ENCODE peak calls at places on chromosomes 2 and 18, in four cellular contexts. One of them, this sample, is unnamed.

GRCh38 chr2:73112026-73112912 is 479 bp downstream of the RAB11FIP5 start:
- DNase-seq in omental fat pad: no peak
- DNase-seq in mammary epithelial cell: peak
- DNase-seq in HFF-Myc: no peak
- DNase-seq in this sample: no peak

GRCh38 chr2:158845869-158846268 is 50.8 kb downstream of the DAPL1 start:
- DNase-seq in omental fat pad: no peak
- DNase-seq in mammary epithelial cell: peak
- DNase-seq in HFF-Myc: no peak
- DNase-seq in this sample: no peak

GRCh38 chr2:86193901-86194567 is 1.2 kb downstream of the IMMT start:
- DNase-seq in omental fat pad: no peak
- DNase-seq in mammary epithelial cell: no peak
- DNase-seq in HFF-Myc: no peak
- DNase-seq in this sample: no peak

GRCh38 chr2:235937092-235937491 is 231.1 kb downstream of the GBX2 start:
- DNase-seq in omental fat pad: no peak
- DNase-seq in mammary epithelial cell: no peak
- DNase-seq in HFF-Myc: no peak
- DNase-seq in this sample: no peak

GRCh38 chr2:112626604-112627059 is 19.1 kb upstream of the SLC20A1 start:
- DNase-seq in omental fat pad: peak
- DNase-seq in mammary epithelial cell: no peak
- DNase-seq in HFF-Myc: no peak
- DNase-seq in this sample: no peak

GRCh38 chr2:165958313-165958712 is 4.7 kb upstream of the TTC21B start:
- DNase-seq in omental fat pad: no peak
- DNase-seq in mammary epithelial cell: no peak
- DNase-seq in HFF-Myc: no peak
- DNase-seq in this sample: no peak

GRCh38 chr2:38948387-38948882 is 58.8 kb downstream of the ARHGEF33 start:
- DNase-seq in omental fat pad: no peak
- DNase-seq in mammary epithelial cell: no peak
- DNase-seq in HFF-Myc: no peak
- DNase-seq in this sample: no peak

GRCh38 chr2:238100049-238100820 is at the start of gene ESPNL:
- DNase-seq in omental fat pad: no peak
- DNase-seq in mammary epithelial cell: no peak
- DNase-seq in HFF-Myc: no peak
- DNase-seq in this sample: no peak

GRCh38 chr2:64331430-64331700 is 122.6 kb upstream of the LGALSL start:
- DNase-seq in omental fat pad: no peak
- DNase-seq in mammary epithelial cell: no peak
- DNase-seq in HFF-Myc: no peak
- DNase-seq in this sample: no peak

GRCh38 chr2:241803387-241804325 is 5.3 kb upstream of the NEU4 start:
- DNase-seq in omental fat pad: no peak
- DNase-seq in mammary epithelial cell: peak
- DNase-seq in HFF-Myc: no peak
- DNase-seq in this sample: no peak

GRCh38 chr2:233440314-233440713 is 86.0 kb downstream of the DGKD start:
- DNase-seq in omental fat pad: no peak
- DNase-seq in mammary epithelial cell: no peak
- DNase-seq in HFF-Myc: no peak
- DNase-seq in this sample: no peak

GRCh38 chr2:47437287-47437686 is 34.3 kb downstream of the MSH2 start:
- DNase-seq in omental fat pad: no peak
- DNase-seq in mammary epithelial cell: no peak
- DNase-seq in HFF-Myc: peak
- DNase-seq in this sample: no peak

GRCh38 chr2:188414869-188415753 is 123.4 kb downstream of the GULP1 start:
- DNase-seq in omental fat pad: no peak
- DNase-seq in mammary epithelial cell: no peak
- DNase-seq in HFF-Myc: no peak
- DNase-seq in this sample: no peak

GRCh38 chr2:109143214-109144187 is 14.5 kb downstream of the SH3RF3 start:
- DNase-seq in omental fat pad: no peak
- DNase-seq in mammary epithelial cell: no peak
- DNase-seq in HFF-Myc: no peak
- DNase-seq in this sample: no peak

GRCh38 chr2:18219676-18220075 is 340.8 kb downstream of the RDH14 start:
- DNase-seq in omental fat pad: no peak
- DNase-seq in mammary epithelial cell: no peak
- DNase-seq in HFF-Myc: no peak
- DNase-seq in this sample: no peak
- TF ChIP-seq CTCF in omental fat pad: no peak
- TF ChIP-seq CTCF in mammary epithelial cell: peak
- TF ChIP-seq CTCF in HFF-Myc: peak
- TF ChIP-seq CTCF in this sample: peak

GRCh38 chr2:240604291-240604938 is 17.9 kb downstream of the CAPN10 start:
- DNase-seq in omental fat pad: no peak
- DNase-seq in mammary epithelial cell: no peak
- DNase-seq in HFF-Myc: no peak
- DNase-seq in this sample: no peak
- TF ChIP-seq CTCF in omental fat pad: no peak
- TF ChIP-seq CTCF in mammary epithelial cell: no peak
- TF ChIP-seq CTCF in HFF-Myc: peak
- TF ChIP-seq CTCF in this sample: peak

DNA sequence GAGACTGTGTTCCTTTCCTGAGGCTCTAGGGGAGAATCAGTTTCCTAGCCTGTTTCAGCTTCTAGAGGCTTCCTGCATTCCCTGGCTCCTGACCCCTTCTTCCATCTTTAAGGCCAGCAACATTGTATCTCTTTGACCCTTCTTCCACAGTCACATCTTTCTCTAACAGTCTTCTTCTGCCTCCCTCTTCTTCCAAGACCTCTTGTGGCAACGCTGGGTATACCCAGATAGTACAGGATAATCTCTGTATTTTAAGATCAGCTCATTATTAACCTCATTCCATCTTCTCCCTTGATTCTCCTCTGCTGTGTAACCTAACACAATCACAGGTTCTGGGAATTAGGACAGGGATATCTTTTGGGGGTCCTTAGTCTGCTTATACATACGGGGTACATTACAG is 8.9 kb upstream of the MYL12A start:
- DNase-seq in omental fat pad: no peak
- DNase-seq in mammary epithelial cell: no peak
- DNase-seq in HFF-Myc: no peak
- DNase-seq in this sample: no peak
- TF ChIP-seq CTCF in omental fat pad: no peak
- TF ChIP-seq CTCF in mammary epithelial cell: peak
- TF ChIP-seq CTCF in HFF-Myc: peak
- TF ChIP-seq CTCF in this sample: no peak

GRCh38 chr2:114543106-114543806 is 100.8 kb downstream of the DPP10 start:
- DNase-seq in omental fat pad: no peak
- DNase-seq in mammary epithelial cell: no peak
- DNase-seq in HFF-Myc: no peak
- DNase-seq in this sample: no peak
- TF ChIP-seq CTCF in omental fat pad: no peak
- TF ChIP-seq CTCF in mammary epithelial cell: no peak
- TF ChIP-seq CTCF in HFF-Myc: no peak
- TF ChIP-seq CTCF in this sample: no peak

GRCh38 chr18:45916302-45916701 is 50.8 kb downstream of the EPG5 start:
- DNase-seq in omental fat pad: no peak
- DNase-seq in mammary epithelial cell: no peak
- DNase-seq in HFF-Myc: no peak
- DNase-seq in this sample: no peak
- TF ChIP-seq CTCF in omental fat pad: no peak
- TF ChIP-seq CTCF in mammary epithelial cell: peak
- TF ChIP-seq CTCF in HFF-Myc: no peak
- TF ChIP-seq CTCF in this sample: no peak

DNA sequence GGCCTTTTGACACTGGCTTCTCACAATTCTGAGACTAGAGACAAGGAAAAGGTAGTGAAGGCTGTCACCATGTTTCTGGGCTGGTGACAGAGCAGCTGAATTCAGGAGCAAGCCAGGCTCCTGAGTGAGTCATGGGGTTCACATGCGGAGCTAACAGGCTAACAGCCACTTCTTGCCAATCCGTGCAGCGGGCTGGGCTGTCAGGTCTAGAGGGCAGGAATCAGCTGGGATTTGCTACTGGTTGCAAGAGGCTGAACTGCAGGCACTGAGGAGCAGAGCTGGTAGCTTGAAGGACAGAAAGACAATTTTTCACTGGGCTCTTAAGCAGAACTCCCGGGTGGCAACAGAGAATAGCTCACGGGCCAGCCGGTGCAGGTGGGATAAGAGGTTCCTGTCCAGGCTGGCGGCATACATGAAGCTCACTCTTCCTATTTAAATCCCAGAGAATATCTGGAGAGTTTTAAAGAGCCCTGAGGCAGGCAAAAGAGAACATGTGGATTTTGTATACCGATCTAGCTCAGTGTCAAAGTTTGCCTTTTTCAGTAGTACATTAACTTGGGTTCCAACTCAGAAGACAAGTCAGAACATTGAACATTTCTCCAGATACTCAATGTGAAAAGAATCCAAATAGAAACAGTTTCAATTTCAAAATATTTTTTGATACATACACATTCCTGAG is 1.2 kb downstream of the NCKAP5 start:
- DNase-seq in omental fat pad: no peak
- DNase-seq in mammary epithelial cell: peak
- DNase-seq in HFF-Myc: no peak
- DNase-seq in this sample: no peak
- TF ChIP-seq CTCF in omental fat pad: no peak
- TF ChIP-seq CTCF in mammary epithelial cell: no peak
- TF ChIP-seq CTCF in HFF-Myc: no peak
- TF ChIP-seq CTCF in this sample: no peak

DNA sequence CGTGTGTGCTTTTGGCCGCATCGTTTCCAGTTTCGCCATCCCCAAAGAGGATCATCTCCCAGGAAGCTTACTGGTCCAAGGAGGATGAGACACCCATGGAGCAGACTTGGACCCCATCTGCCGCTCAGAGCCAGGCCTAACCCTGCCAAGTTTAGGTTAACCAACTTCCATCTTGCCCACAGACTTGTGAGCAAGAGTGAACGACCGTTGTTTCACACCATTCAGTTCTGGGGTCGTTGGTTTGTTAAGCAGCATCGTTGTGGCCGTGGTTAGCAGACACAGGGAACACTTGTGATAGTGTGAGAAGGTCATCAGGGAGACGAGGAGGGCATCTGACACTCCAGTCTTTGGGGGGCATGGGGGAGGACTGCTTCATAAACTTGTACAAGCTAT is 15.1 kb downstream of the IL1R2 start:
- DNase-seq in omental fat pad: no peak
- DNase-seq in mammary epithelial cell: no peak
- DNase-seq in HFF-Myc: no peak
- DNase-seq in this sample: no peak
- TF ChIP-seq CTCF in omental fat pad: no peak
- TF ChIP-seq CTCF in mammary epithelial cell: no peak
- TF ChIP-seq CTCF in HFF-Myc: no peak
- TF ChIP-seq CTCF in this sample: no peak

GRCh38 chr2:30046396-30046795 is 100.4 kb upstream of the YPEL5 start:
- DNase-seq in omental fat pad: no peak
- DNase-seq in mammary epithelial cell: no peak
- DNase-seq in HFF-Myc: no peak
- DNase-seq in this sample: no peak

DNA sequence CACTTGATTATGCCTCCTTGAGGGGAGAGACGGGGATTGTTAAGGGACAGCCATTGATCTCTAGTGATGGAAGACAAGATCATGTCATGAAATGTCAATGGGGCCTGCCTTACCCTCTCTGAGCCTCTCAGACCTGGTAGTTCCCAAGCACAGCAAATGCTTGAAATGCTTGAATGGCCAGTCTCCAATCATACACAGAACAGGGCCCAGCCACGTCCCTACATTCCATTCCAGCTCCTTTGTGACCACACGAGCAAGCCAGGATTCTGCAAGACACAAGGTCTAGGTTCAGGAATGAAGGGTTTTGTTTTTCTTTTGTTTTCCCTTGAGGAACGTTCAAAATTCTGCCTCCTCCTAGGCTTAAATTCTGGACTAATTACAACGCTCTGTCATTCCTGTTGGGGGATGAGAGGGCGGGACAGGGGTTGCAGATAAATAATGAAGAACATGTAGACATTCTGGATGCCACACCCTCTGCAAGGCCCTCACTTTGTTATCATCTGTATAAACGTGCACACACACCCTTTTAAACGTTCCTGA is 98.1 kb upstream of the YPEL5 start:
- DNase-seq in omental fat pad: no peak
- DNase-seq in mammary epithelial cell: no peak
- DNase-seq in HFF-Myc: no peak
- DNase-seq in this sample: no peak
- TF ChIP-seq CTCF in omental fat pad: no peak
- TF ChIP-seq CTCF in mammary epithelial cell: no peak
- TF ChIP-seq CTCF in HFF-Myc: no peak
- TF ChIP-seq CTCF in this sample: no peak

GRCh38 chr2:60437080-60437765 is 116.2 kb downstream of the BCL11A start:
- DNase-seq in omental fat pad: no peak
- DNase-seq in mammary epithelial cell: no peak
- DNase-seq in HFF-Myc: no peak
- DNase-seq in this sample: no peak
- TF ChIP-seq CTCF in omental fat pad: no peak
- TF ChIP-seq CTCF in mammary epithelial cell: no peak
- TF ChIP-seq CTCF in HFF-Myc: no peak
- TF ChIP-seq CTCF in this sample: no peak